ENCODE peak calls at places on chromosomes 12 and 14, in five cellular contexts. V is A172, H is DMS 273 treated with DMSO at 0.1 percent for 48 hours, E is Kasumi-1, S is NCI-H226. R is an unnamed sample.

GRCh38 chr12:19288603-19289244 is 150.6 kb upstream of the AEBP2 start:
- DNase-seq in V (peak), H (peak), E (peak), S (no peak), R (no peak)

GRCh38 chr14:68977137-68977740 is 1.9 kb downstream of the ACTN1 start:
- DNase-seq in V (no peak), H (no peak), E (peak), S (no peak), R (no peak)

GRCh38 chr12:25364529-25365339 is 114.0 kb upstream of the KRAS start:
- DNase-seq in V (no peak), H (no peak), E (no peak), S (no peak), R (no peak)

GRCh38 chr14:100566119-100566518 is 21.1 kb downstream of the BEGAIN start:
- DNase-seq in V (no peak), H (no peak), E (no peak), S (no peak), R (no peak)

GRCh38 chr14:22753586-22753985 is 12.9 kb upstream of the OXA1L start:
- DNase-seq in V (no peak), H (peak), E (no peak), S (no peak), R (no peak)

GRCh38 chr12:52228931-52229330 is 4.1 kb upstream of the KRT7 start:
- DNase-seq in V (no peak), H (no peak), E (no peak), S (no peak), R (peak)

GRCh38 chr12:58425481-58426392 is 484.4 kb downstream of the ATP23 start:
- DNase-seq in V (peak), H (no peak), E (no peak), S (peak), R (no peak)

GRCh38 chr12:113853491-113853890 is 112.6 kb downstream of the RBM19 start:
- DNase-seq in V (no peak), H (no peak), E (no peak), S (no peak), R (no peak)

GRCh38 chr12:132282950-132283771 is 46.2 kb downstream of the GALNT9 start:
- DNase-seq in V (peak), H (no peak), E (no peak), S (no peak), R (peak)